ENCODE peak calls at places on chromosomes 1 and 21, in ten cellular contexts. Z is astrocyte, I is stomach, E is NCI-H1694, Q is substantia nigra, P is occipital lobe, X is transverse colon, M is astrocyte of the spinal cord, S is RWPE1, J is NT2/D1. G is an unnamed sample.

GRCh38 chr1:107246775-107247345 is 106.0 kb downstream of the NTNG1 start:
- DNase-seq in I (no peak), M (no peak), P (no peak), J (no peak), E (no peak), X (no peak), Z (no peak), S (no peak), Q (no peak), G (no peak)

GRCh38 chr1:156295391-156295947 is at the start of gene GLMP:
- DNase-seq in Q (peak; percentile 16), J (peak; percentile 44), X (peak; percentile 77), P (peak; percentile 25), S (peak; percentile 57), E (peak; percentile 55), I (peak; percentile 78), M (peak; percentile 65), Z (peak; percentile 51), G (peak; percentile 36)

GRCh38 chr1:221274373-221274772 is 395.1 kb downstream of the HLX start:
- DNase-seq in Q (no peak), I (no peak), E (peak; percentile 97), M (no peak), X (no peak), J (no peak), S (no peak), P (no peak), Z (no peak), G (no peak)

GRCh38 chr1:173870252-173871075 is 2.3 kb downstream of the ZBTB37 start:
- DNase-seq in J (no peak), Z (no peak), M (no peak), P (peak; percentile 4), Q (no peak), S (no peak), E (no peak), X (peak; percentile 32), I (peak; percentile 54), G (no peak)

GRCh38 chr1:215744419-215744818 is 177.3 kb downstream of the KCTD3 start:
- DNase-seq in P (no peak), M (peak; percentile 5), Q (no peak), Z (peak; percentile 40), X (no peak), I (no peak), E (no peak), J (no peak), S (no peak), G (no peak)

GRCh38 chr1:37841652-37842051 is 17.7 kb downstream of the MTF1 start:
- DNase-seq in X (no peak), P (no peak), I (no peak), Q (no peak), J (no peak), S (no peak), E (no peak), Z (no peak), M (no peak), G (no peak)

GRCh38 chr1:16205891-16206546 is 6.4 kb downstream of the ARHGEF19 start:
- DNase-seq in I (no peak), S (no peak), Q (no peak), J (no peak), X (no peak), E (no peak), P (no peak), Z (no peak), M (no peak), G (peak; percentile 47)

GRCh38 chr1:232110281-232111090 is 483.9 kb downstream of the DISC1 start:
- DNase-seq in E (no peak), Q (no peak), P (no peak), Z (peak; percentile 83), J (peak; percentile 48), I (no peak), M (peak; percentile 76), X (no peak), S (no peak), G (peak; percentile 61)

GRCh38 chr1:109923131-109923945 is 12.7 kb downstream of the CSF1 start:
- DNase-seq in J (no peak), P (no peak), M (no peak), Q (no peak), Z (no peak), I (no peak), S (no peak), E (peak; percentile 61), X (peak; percentile 33), G (no peak)

GRCh38 chr1:52056937-52057231 is 789 bp downstream of the BTF3L4 start:
- DNase-seq in X (no peak), I (no peak), P (no peak), J (no peak), Z (peak; percentile 30), M (no peak), Q (no peak), S (no peak), E (no peak), G (no peak)

GRCh38 chr21:33884361-33885157 is 31.0 kb downstream of the ATP5PO start:
- DNase-seq in P (no peak), S (no peak), Z (peak; percentile 81), J (no peak), I (no peak), X (no peak), E (no peak), Q (no peak), M (peak; percentile 47), G (no peak)

GRCh38 chr1:2783435-2784397 is 17.8 kb downstream of the TTC34 start:
- DNase-seq in M (no peak), Q (no peak), E (no peak), X (no peak), Z (no peak), S (no peak), P (no peak), I (no peak), J (no peak), G (peak; percentile 38)